ENCODE peak calls at places on chromosome 9, in seven cellular contexts. T is ecto neural progenitor cell; J is anterior cingulate cortex; E is stimulated activated naive CD8-positive, alpha-beta T cell treated with anti-CD3 and anti-CD28 coated beads, Interleukin-15, Interleukin-2, amounts not matched to agents 100 U/mL and 50 U/mL, for 24 hours; F is GM20000; B is stimulated activated CD4-positive, alpha-beta T cell treated with anti-CD3 and anti-CD28 coated beads, Interleukin-12 subunit alpha, Interleukin-12 subunit beta, amount 100 ng/mL, for 4 hours; U is dermis blood vessel endothelial cell. Y is an unnamed sample.

GRCh38 chr9:115943591-115944165 is 209.9 kb upstream of the PAPPA start:
- DNase-seq in T (no peak), J (no peak), E (no peak), F (no peak), B (no peak), U (no peak), Y (no peak)

GRCh38 chr9:12719431-12719830 is 26.2 kb downstream of the TYRP1 start:
- DNase-seq in T (no peak), J (no peak), E (no peak), F (no peak), B (no peak), U (peak; percentile 56), Y (peak; percentile 22)

GRCh38 chr9:136485049-136485647 is 2.3 kb upstream of the SEC16A start:
- DNase-seq in T (peak; percentile 90), J (peak; percentile 52), E (peak; percentile 86), F (peak; percentile 80), B (peak; percentile 81), U (peak; percentile 88), Y (peak; percentile 59)

GRCh38 chr9:27633754-27634153 is 60.5 kb upstream of the C9orf72 start:
- DNase-seq in T (no peak), J (no peak), E (no peak), F (no peak), B (no peak), U (no peak), Y (no peak)

GRCh38 chr9:7983361-7983974 is 183.9 kb upstream of the DMAC1 start:
- DNase-seq in T (no peak), J (no peak), E (no peak), F (no peak), B (no peak), U (no peak), Y (no peak)

GRCh38 chr9:76818271-76818670 is 54.0 kb downstream of the PCA3 start:
- DNase-seq in T (no peak), J (no peak), E (no peak), F (no peak), B (no peak), U (peak; percentile 97), Y (peak; percentile 96)

GRCh38 chr9:89635816-89636215 is 31.0 kb downstream of the GADD45G start:
- DNase-seq in T (no peak), J (no peak), E (no peak), F (no peak), B (no peak), U (no peak), Y (no peak)

GRCh38 chr9:35960029-35960655 is 2.2 kb upstream of the OR2S2 start:
- DNase-seq in T (no peak), J (no peak), E (no peak), F (no peak), B (no peak), U (no peak), Y (no peak)

GRCh38 chr9:123402981-123403509 is 47.0 kb downstream of the CRB2 start:
- DNase-seq in T (no peak), J (no peak), E (no peak), F (no peak), B (no peak), U (no peak), Y (no peak)

GRCh38 chr9:138062196-138062595 is 184.6 kb downstream of the CACNA1B start:
- DNase-seq in T (no peak), J (no peak), E (no peak), F (no peak), B (no peak), U (no peak), Y (no peak)